ENCODE peak calls at places on chromosomes 11 and 22, in ten cellular contexts. A is GM23248; W is ascending aorta; F is stimulated activated CD8-positive, alpha-beta memory T cell treated with anti-CD3 and anti-CD28 coated beads, Interleukin-7, amount 100 ng/mL, for 1 hour; T is neuronal stem cell; Z is HTR-8/SVneo; L is NCI-H1105 treated with DMSO at 0.1 percent for 48 hours; O is HuH-7.5; I is activated CD4-positive, CD25-positive, alpha-beta regulatory T cell; D is posterior vena cava. B is an unnamed sample.

GRCh38 chr11:46649180-46649738 is 31.9 kb downstream of the ATG13 start:
- DNase-seq in O (no peak), W (peak; percentile 29), F (no peak), Z (peak; percentile 83), A (peak; percentile 92), D (peak; percentile 76), I (no peak), L (no peak), T (peak; percentile 11), B (peak; percentile 98)

GRCh38 chr11:70486026-70486415 is 87.7 kb downstream of the CTTN start:
- DNase-seq in F (no peak), A (no peak), W (no peak), O (no peak), I (no peak), T (no peak), L (no peak), Z (no peak), D (no peak), B (no peak)

GRCh38 chr22:42780070-42780540 is 59.4 kb upstream of the A4GALT start:
- DNase-seq in L (peak; percentile 87), I (no peak), D (no peak), W (no peak), Z (peak; percentile 79), A (peak; percentile 84), F (no peak), O (peak; percentile 68), T (peak; percentile 89), B (peak; percentile 95)

GRCh38 chr11:64201524-64201923 is 5.0 kb upstream of the FERMT3 start:
- DNase-seq in T (no peak), W (no peak), L (no peak), A (no peak), D (no peak), O (no peak), I (no peak), Z (no peak), F (no peak), B (no peak)

GRCh38 chr22:23397618-23398567 is 182.2 kb downstream of the IGLL1 start:
- DNase-seq in I (no peak), D (peak; percentile 72), A (no peak), Z (no peak), W (no peak), L (no peak), F (no peak), T (no peak), O (no peak), B (no peak)

GRCh38 chr11:93822359-93822758 is 28.1 kb downstream of the VSTM5 start:
- DNase-seq in O (no peak), T (no peak), L (no peak), I (no peak), Z (no peak), A (peak; percentile 16), W (no peak), D (no peak), F (no peak), B (no peak)

GRCh38 chr11:64122411-64123101 is 43.4 kb downstream of the MACROD1 start:
- DNase-seq in W (no peak), L (peak; percentile 70), O (no peak), I (no peak), Z (no peak), A (no peak), D (no peak), T (no peak), F (no peak), B (no peak)

GRCh38 chr22:31241936-31242335 is 29.8 kb downstream of the LIMK2 start:
- DNase-seq in A (peak; percentile 81), Z (no peak), I (no peak), L (no peak), D (no peak), O (no peak), W (no peak), T (no peak), F (no peak), B (peak; percentile 48)

GRCh38 chr11:76224461-76225121 is 18.3 kb upstream of the WNT11 start:
- DNase-seq in O (no peak), I (no peak), A (no peak), W (no peak), L (no peak), F (no peak), D (no peak), Z (no peak), T (no peak), B (no peak)

GRCh38 chr11:61353109-61354067 is 8.3 kb downstream of the CYB561A3 start:
- DNase-seq in O (no peak), I (no peak), W (no peak), A (no peak), T (no peak), F (no peak), Z (no peak), D (peak; percentile 70), L (no peak), B (no peak)

GRCh38 chr11:126054882-126055281 is 7.8 kb downstream of the CDON start:
- DNase-seq in O (no peak), I (no peak), L (no peak), Z (no peak), W (no peak), A (no peak), T (no peak), D (no peak), F (no peak), B (no peak)

GRCh38 chr11:130163346-130164220 is 4.0 kb downstream of the ST14 start:
- DNase-seq in Z (no peak), A (no peak), O (no peak), T (no peak), I (no peak), D (no peak), F (no peak), L (no peak), W (no peak), B (no peak)

GRCh38 chr11:12232819-12233601 is 122.6 kb downstream of the MICAL2 start:
- DNase-seq in O (no peak), F (no peak), D (no peak), I (no peak), L (no peak), W (no peak), T (no peak), Z (peak; percentile 44), A (peak; percentile 95), B (peak; percentile 89)

GRCh38 chr11:124199702-124200101 is 16.6 kb downstream of the OR10D3 start:
- DNase-seq in O (no peak), L (no peak), F (no peak), D (no peak), I (no peak), W (no peak), Z (no peak), A (peak; percentile 21), T (no peak), B (peak; percentile 48)

GRCh38 chr11:3972431-3972830 is 117.0 kb downstream of the STIM1 start:
- DNase-seq in A (no peak), L (no peak), O (no peak), F (no peak), I (no peak), W (no peak), D (no peak), T (no peak), Z (no peak), B (no peak)

GRCh38 chr22:40541300-40541699 is 95.2 kb downstream of the MRTFA start:
- DNase-seq in A (no peak), O (no peak), I (no peak), W (no peak), L (no peak), T (no peak), F (no peak), Z (peak; percentile 42), D (no peak), B (no peak)

B was measured in astrocyte of the spinal cord.